ENCODE peak calls at places on chromosomes 12 and 14, in eight cellular contexts. One of them, this sample, is unnamed.
A peak's percentile ranks its signal among the peaks of the same experiment; 100 is the strongest.

GRCh38 chr12:13976028-13976584 is 5.3 kb downstream of the GRIN2B start:
- DNase-seq in effector memory CD4-positive, alpha-beta T cell: no peak
- DNase-seq in endodermal cell: no peak
- DNase-seq in CD8-positive, alpha-beta memory T cell: no peak
- DNase-seq in kidney: no peak
- DNase-seq in IMR-90: no peak
- DNase-seq in substantia nigra: no peak
- DNase-seq in lung: no peak
- DNase-seq in this sample: no peak

GRCh38 chr14:87916103-87916885 is 76.7 kb downstream of the GALC start:
- DNase-seq in effector memory CD4-positive, alpha-beta T cell: no peak
- DNase-seq in endodermal cell: no peak
- DNase-seq in CD8-positive, alpha-beta memory T cell: no peak
- DNase-seq in kidney: peak; percentile 65
- DNase-seq in IMR-90: no peak
- DNase-seq in substantia nigra: no peak
- DNase-seq in lung: no peak
- DNase-seq in this sample: no peak

GRCh38 chr12:56723889-56724659 is 1.0 kb downstream of the NACA start:
- DNase-seq in effector memory CD4-positive, alpha-beta T cell: no peak
- DNase-seq in endodermal cell: peak; percentile 59
- DNase-seq in CD8-positive, alpha-beta memory T cell: no peak
- DNase-seq in kidney: no peak
- DNase-seq in IMR-90: peak; percentile 86
- DNase-seq in substantia nigra: no peak
- DNase-seq in lung: peak; percentile 37
- DNase-seq in this sample: peak; percentile 44

GRCh38 chr12:111446044-111446581 is 40.4 kb downstream of the SH2B3 start:
- DNase-seq in effector memory CD4-positive, alpha-beta T cell: no peak
- DNase-seq in endodermal cell: peak; percentile 86
- DNase-seq in CD8-positive, alpha-beta memory T cell: no peak
- DNase-seq in kidney: peak; percentile 81
- DNase-seq in IMR-90: peak; percentile 62
- DNase-seq in substantia nigra: no peak
- DNase-seq in lung: no peak
- DNase-seq in this sample: no peak

GRCh38 chr12:80829767-80830166 is 108.0 kb downstream of the LIN7A start:
- DNase-seq in effector memory CD4-positive, alpha-beta T cell: no peak
- DNase-seq in endodermal cell: no peak
- DNase-seq in CD8-positive, alpha-beta memory T cell: no peak
- DNase-seq in kidney: no peak
- DNase-seq in IMR-90: peak; percentile 13
- DNase-seq in substantia nigra: no peak
- DNase-seq in lung: no peak
- DNase-seq in this sample: no peak

GRCh38 chr12:89709994-89710872 is 1.6 kb upstream of the ATP2B1 start:
- DNase-seq in effector memory CD4-positive, alpha-beta T cell: no peak
- DNase-seq in endodermal cell: peak; percentile 88
- DNase-seq in CD8-positive, alpha-beta memory T cell: no peak
- DNase-seq in kidney: peak; percentile 93
- DNase-seq in IMR-90: peak; percentile 54
- DNase-seq in substantia nigra: no peak
- DNase-seq in lung: peak; percentile 67
- DNase-seq in this sample: no peak

GRCh38 chr12:113071063-113071426 is 14.5 kb downstream of the DTX1 start:
- DNase-seq in effector memory CD4-positive, alpha-beta T cell: no peak
- DNase-seq in endodermal cell: no peak
- DNase-seq in CD8-positive, alpha-beta memory T cell: no peak
- DNase-seq in kidney: no peak
- DNase-seq in IMR-90: no peak
- DNase-seq in substantia nigra: no peak
- DNase-seq in lung: no peak
- DNase-seq in this sample: no peak

GRCh38 chr14:69610859-69611263 is 535 bp upstream of the SUSD6 start:
- DNase-seq in effector memory CD4-positive, alpha-beta T cell: no peak
- DNase-seq in endodermal cell: peak; percentile 74
- DNase-seq in CD8-positive, alpha-beta memory T cell: no peak
- DNase-seq in kidney: no peak
- DNase-seq in IMR-90: no peak
- DNase-seq in substantia nigra: no peak
- DNase-seq in lung: no peak
- DNase-seq in this sample: no peak

GRCh38 chr12:13339538-13339937 is 143.0 kb downstream of the EMP1 start:
- DNase-seq in effector memory CD4-positive, alpha-beta T cell: no peak
- DNase-seq in endodermal cell: no peak
- DNase-seq in CD8-positive, alpha-beta memory T cell: no peak
- DNase-seq in kidney: no peak
- DNase-seq in IMR-90: no peak
- DNase-seq in substantia nigra: no peak
- DNase-seq in lung: no peak
- DNase-seq in this sample: no peak

GRCh38 chr14:78075033-78075432 is 95.1 kb upstream of the NRXN3 start:
- DNase-seq in effector memory CD4-positive, alpha-beta T cell: no peak
- DNase-seq in endodermal cell: peak; percentile 44
- DNase-seq in CD8-positive, alpha-beta memory T cell: no peak
- DNase-seq in kidney: no peak
- DNase-seq in IMR-90: no peak
- DNase-seq in substantia nigra: no peak
- DNase-seq in lung: no peak
- DNase-seq in this sample: no peak
- H3K27ac ChIP-seq in effector memory CD4-positive, alpha-beta T cell: no peak overlapping the region
- H3K27ac ChIP-seq in endodermal cell: no peak overlapping the region
- H3K27ac ChIP-seq in CD8-positive, alpha-beta memory T cell: no peak overlapping the region
- H3K27ac ChIP-seq in kidney: no peak overlapping the region
- H3K27ac ChIP-seq in IMR-90: no peak overlapping the region
- H3K27ac ChIP-seq in substantia nigra: no peak overlapping the region
- H3K27ac ChIP-seq in lung: no peak overlapping the region
- H3K27ac ChIP-seq in this sample: no peak overlapping the region

DNA sequence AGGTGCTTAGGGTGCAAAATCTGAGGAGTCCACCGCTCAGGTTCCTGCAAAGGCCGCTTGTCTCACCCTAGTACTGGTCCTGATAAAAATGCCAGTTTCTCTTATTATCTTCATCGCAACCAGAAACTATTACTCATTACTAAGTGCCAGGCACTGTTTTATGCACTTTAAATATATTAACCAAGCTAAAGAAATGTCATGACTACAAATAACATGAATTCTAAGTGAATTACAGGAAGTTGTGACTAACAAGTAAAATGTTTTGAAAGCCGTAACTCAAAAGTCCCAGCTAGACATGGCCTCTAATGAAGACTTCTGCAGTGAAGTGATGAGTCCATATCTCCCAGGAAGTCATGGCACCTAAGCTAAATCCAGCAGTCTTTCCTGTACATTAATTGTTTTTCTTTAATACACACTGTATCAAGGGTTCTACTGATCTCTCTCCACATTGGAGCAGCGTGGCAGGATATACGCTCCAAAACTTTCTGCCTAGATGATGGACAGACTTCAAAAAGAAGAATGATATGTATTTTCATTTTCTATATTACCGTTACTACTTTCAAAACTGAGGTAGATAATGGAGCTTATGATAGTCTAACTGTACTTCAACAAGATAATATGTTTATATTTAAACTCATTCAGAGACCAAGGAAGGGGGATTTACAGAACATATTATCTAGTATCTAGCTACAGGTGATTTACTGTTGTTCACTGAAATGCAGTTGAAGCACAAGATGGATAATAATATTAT is 117.3 kb upstream of the ARID2 start:
- DNase-seq in effector memory CD4-positive, alpha-beta T cell: no peak
- DNase-seq in endodermal cell: no peak
- DNase-seq in CD8-positive, alpha-beta memory T cell: no peak
- DNase-seq in kidney: no peak
- DNase-seq in IMR-90: peak; percentile 67
- DNase-seq in substantia nigra: no peak
- DNase-seq in lung: no peak
- DNase-seq in this sample: no peak
- H3K27ac ChIP-seq in effector memory CD4-positive, alpha-beta T cell: no peak overlapping the region
- H3K27ac ChIP-seq in endodermal cell: no peak overlapping the region
- H3K27ac ChIP-seq in CD8-positive, alpha-beta memory T cell: no peak overlapping the region
- H3K27ac ChIP-seq in kidney: no peak overlapping the region
- H3K27ac ChIP-seq in IMR-90: no peak overlapping the region
- H3K27ac ChIP-seq in substantia nigra: no peak overlapping the region
- H3K27ac ChIP-seq in lung: no peak overlapping the region
- H3K27ac ChIP-seq in this sample: no peak overlapping the region

DNA sequence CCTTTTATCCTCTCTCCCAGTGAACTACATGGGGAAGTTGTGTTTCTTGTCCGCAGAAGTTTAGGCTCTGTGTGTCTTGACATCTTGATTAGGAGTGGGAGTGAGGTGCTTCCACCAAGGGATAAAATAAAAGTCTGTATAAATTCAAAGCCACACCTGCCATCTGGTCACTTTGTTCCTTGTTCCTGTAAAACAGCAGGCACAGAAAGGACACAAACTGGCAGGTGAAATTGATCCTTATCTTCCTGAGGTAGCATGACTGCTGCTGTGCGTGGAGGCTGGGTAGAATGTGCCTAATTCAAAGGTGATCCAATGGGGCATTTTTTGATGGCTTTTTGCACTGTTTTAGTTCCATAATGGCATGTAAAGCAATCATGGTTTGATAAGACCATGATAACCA is 104.3 kb upstream of the KITLG start:
- DNase-seq in effector memory CD4-positive, alpha-beta T cell: no peak
- DNase-seq in endodermal cell: no peak
- DNase-seq in CD8-positive, alpha-beta memory T cell: no peak
- DNase-seq in kidney: no peak
- DNase-seq in IMR-90: no peak
- DNase-seq in substantia nigra: no peak
- DNase-seq in lung: no peak
- DNase-seq in this sample: no peak
- H3K27ac ChIP-seq in effector memory CD4-positive, alpha-beta T cell: no peak overlapping the region
- H3K27ac ChIP-seq in endodermal cell: no peak overlapping the region
- H3K27ac ChIP-seq in CD8-positive, alpha-beta memory T cell: no peak overlapping the region
- H3K27ac ChIP-seq in kidney: no peak overlapping the region
- H3K27ac ChIP-seq in IMR-90: no peak overlapping the region
- H3K27ac ChIP-seq in substantia nigra: no peak overlapping the region
- H3K27ac ChIP-seq in lung: no peak overlapping the region
- H3K27ac ChIP-seq in this sample: no peak overlapping the region

GRCh38 chr12:108811411-108812185 is 45.8 kb downstream of the SSH1 start:
- DNase-seq in effector memory CD4-positive, alpha-beta T cell: no peak
- DNase-seq in endodermal cell: no peak
- DNase-seq in CD8-positive, alpha-beta memory T cell: no peak
- DNase-seq in kidney: no peak
- DNase-seq in IMR-90: no peak
- DNase-seq in substantia nigra: no peak
- DNase-seq in lung: no peak
- DNase-seq in this sample: no peak
- H3K27ac ChIP-seq in effector memory CD4-positive, alpha-beta T cell: no peak overlapping the region
- H3K27ac ChIP-seq in endodermal cell: no peak overlapping the region
- H3K27ac ChIP-seq in CD8-positive, alpha-beta memory T cell: no peak overlapping the region
- H3K27ac ChIP-seq in kidney: no peak overlapping the region
- H3K27ac ChIP-seq in IMR-90: peak overlapping the region; percentile 36
- H3K27ac ChIP-seq in substantia nigra: no peak overlapping the region
- H3K27ac ChIP-seq in lung: no peak overlapping the region
- H3K27ac ChIP-seq in this sample: no peak overlapping the region

GRCh38 chr14:91899213-91899612 is 31.9 kb upstream of the TC2N start:
- DNase-seq in effector memory CD4-positive, alpha-beta T cell: no peak
- DNase-seq in endodermal cell: no peak
- DNase-seq in CD8-positive, alpha-beta memory T cell: no peak
- DNase-seq in kidney: no peak
- DNase-seq in IMR-90: no peak
- DNase-seq in substantia nigra: no peak
- DNase-seq in lung: no peak
- DNase-seq in this sample: no peak
- H3K27ac ChIP-seq in effector memory CD4-positive, alpha-beta T cell: no peak overlapping the region
- H3K27ac ChIP-seq in endodermal cell: no peak overlapping the region
- H3K27ac ChIP-seq in CD8-positive, alpha-beta memory T cell: no peak overlapping the region
- H3K27ac ChIP-seq in kidney: peak overlapping the region; percentile 41
- H3K27ac ChIP-seq in IMR-90: no peak overlapping the region
- H3K27ac ChIP-seq in substantia nigra: no peak overlapping the region
- H3K27ac ChIP-seq in lung: peak overlapping the region; percentile 51
- H3K27ac ChIP-seq in this sample: no peak overlapping the region

GRCh38 chr12:132094269-132094891 is 49.7 kb downstream of the DDX51 start:
- DNase-seq in effector memory CD4-positive, alpha-beta T cell: no peak
- DNase-seq in endodermal cell: peak; percentile 44
- DNase-seq in CD8-positive, alpha-beta memory T cell: no peak
- DNase-seq in kidney: no peak
- DNase-seq in IMR-90: no peak
- DNase-seq in substantia nigra: no peak
- DNase-seq in lung: no peak
- DNase-seq in this sample: no peak
- H3K27ac ChIP-seq in effector memory CD4-positive, alpha-beta T cell: no peak overlapping the region
- H3K27ac ChIP-seq in endodermal cell: no peak overlapping the region
- H3K27ac ChIP-seq in CD8-positive, alpha-beta memory T cell: no peak overlapping the region
- H3K27ac ChIP-seq in kidney: no peak overlapping the region
- H3K27ac ChIP-seq in IMR-90: no peak overlapping the region
- H3K27ac ChIP-seq in substantia nigra: no peak overlapping the region
- H3K27ac ChIP-seq in lung: no peak overlapping the region
- H3K27ac ChIP-seq in this sample: no peak overlapping the region

GRCh38 chr12:52498971-52499370 is 5.9 kb upstream of the KRT6A start:
- DNase-seq in effector memory CD4-positive, alpha-beta T cell: no peak
- DNase-seq in endodermal cell: no peak
- DNase-seq in CD8-positive, alpha-beta memory T cell: no peak
- DNase-seq in kidney: no peak
- DNase-seq in IMR-90: no peak
- DNase-seq in substantia nigra: no peak
- DNase-seq in lung: no peak
- DNase-seq in this sample: no peak

GRCh38 chr12:52501490-52501889 is 8.4 kb upstream of the KRT6A start:
- DNase-seq in effector memory CD4-positive, alpha-beta T cell: no peak
- DNase-seq in endodermal cell: no peak
- DNase-seq in CD8-positive, alpha-beta memory T cell: no peak
- DNase-seq in kidney: no peak
- DNase-seq in IMR-90: no peak
- DNase-seq in substantia nigra: no peak
- DNase-seq in lung: no peak
- DNase-seq in this sample: no peak

GRCh38 chr12:52496590-52497071 is 3.6 kb upstream of the KRT6A start:
- DNase-seq in effector memory CD4-positive, alpha-beta T cell: no peak
- DNase-seq in endodermal cell: peak; percentile 97
- DNase-seq in CD8-positive, alpha-beta memory T cell: no peak
- DNase-seq in kidney: no peak
- DNase-seq in IMR-90: peak; percentile 40
- DNase-seq in substantia nigra: no peak
- DNase-seq in lung: no peak
- DNase-seq in this sample: no peak

GRCh38 chr12:52497975-52498374 is 4.9 kb upstream of the KRT6A start:
- DNase-seq in effector memory CD4-positive, alpha-beta T cell: no peak
- DNase-seq in endodermal cell: no peak
- DNase-seq in CD8-positive, alpha-beta memory T cell: no peak
- DNase-seq in kidney: no peak
- DNase-seq in IMR-90: no peak
- DNase-seq in substantia nigra: no peak
- DNase-seq in lung: no peak
- DNase-seq in this sample: no peak

GRCh38 chr12:52499836-52500560 is 6.9 kb upstream of the KRT6A start:
- DNase-seq in effector memory CD4-positive, alpha-beta T cell: no peak
- DNase-seq in endodermal cell: no peak
- DNase-seq in CD8-positive, alpha-beta memory T cell: no peak
- DNase-seq in kidney: no peak
- DNase-seq in IMR-90: peak; percentile 34
- DNase-seq in substantia nigra: no peak
- DNase-seq in lung: no peak
- DNase-seq in this sample: no peak
- H3K27ac ChIP-seq in effector memory CD4-positive, alpha-beta T cell: no peak overlapping the region
- H3K27ac ChIP-seq in endodermal cell: no peak overlapping the region
- H3K27ac ChIP-seq in CD8-positive, alpha-beta memory T cell: no peak overlapping the region
- H3K27ac ChIP-seq in kidney: no peak overlapping the region
- H3K27ac ChIP-seq in IMR-90: no peak overlapping the region
- H3K27ac ChIP-seq in substantia nigra: no peak overlapping the region
- H3K27ac ChIP-seq in lung: no peak overlapping the region
- H3K27ac ChIP-seq in this sample: no peak overlapping the region